ENCODE peak calls at places on chromosomes 13 and 19, in ten cellular contexts. One of them, this sample, is unnamed.

GRCh38 chr19:35713904-35714440 is 3.8 kb upstream of the KMT2B start:
- DNase-seq in substantia nigra: no peak
- DNase-seq in NCI-H2171 treated with DMSO at 0.1 percent for 48 hours: no peak
- DNase-seq in fibroblast of lung: no peak
- DNase-seq in Daoy: no peak
- DNase-seq in activated CD4-positive, alpha-beta T cell treated with anti-CD3 and anti-CD28 coated beads, Interleukin-2, amount 50 U/mL, for 4 hours: no peak
- DNase-seq in progenitor cell of endocrine pancreas: no peak
- DNase-seq in NCI-H345: no peak
- DNase-seq in effector CD4-positive, alpha-beta T cell: no peak
- DNase-seq in stimulated activated CD4-positive, alpha-beta T cell treated with anti-CD3 and anti-CD28 coated beads, TNF-alpha, amount 100 ng/mL, for 24 hours: no peak
- DNase-seq in this sample: no peak

GRCh38 chr19:35206855-35207254 is 21.7 kb downstream of the FAM187B start:
- DNase-seq in progenitor cell of endocrine pancreas: no peak
- DNase-seq in activated CD4-positive, alpha-beta T cell treated with anti-CD3 and anti-CD28 coated beads, Interleukin-2, amount 50 U/mL, for 4 hours: no peak
- DNase-seq in stimulated activated CD4-positive, alpha-beta T cell treated with anti-CD3 and anti-CD28 coated beads, TNF-alpha, amount 100 ng/mL, for 24 hours: no peak
- DNase-seq in Daoy: no peak
- DNase-seq in effector CD4-positive, alpha-beta T cell: no peak
- DNase-seq in fibroblast of lung: no peak
- DNase-seq in substantia nigra: no peak
- DNase-seq in NCI-H345: no peak
- DNase-seq in NCI-H2171 treated with DMSO at 0.1 percent for 48 hours: no peak
- DNase-seq in this sample: no peak

GRCh38 chr19:10699650-10700335 is 1.4 kb upstream of the QTRT1 start:
- DNase-seq in progenitor cell of endocrine pancreas: no peak
- DNase-seq in activated CD4-positive, alpha-beta T cell treated with anti-CD3 and anti-CD28 coated beads, Interleukin-2, amount 50 U/mL, for 4 hours: peak
- DNase-seq in NCI-H2171 treated with DMSO at 0.1 percent for 48 hours: peak
- DNase-seq in fibroblast of lung: peak
- DNase-seq in substantia nigra: no peak
- DNase-seq in Daoy: peak
- DNase-seq in effector CD4-positive, alpha-beta T cell: peak
- DNase-seq in stimulated activated CD4-positive, alpha-beta T cell treated with anti-CD3 and anti-CD28 coated beads, TNF-alpha, amount 100 ng/mL, for 24 hours: peak
- DNase-seq in NCI-H345: peak
- DNase-seq in this sample: peak

GRCh38 chr13:27489456-27489855 is 39.1 kb upstream of the MTIF3 start:
- DNase-seq in fibroblast of lung: no peak
- DNase-seq in Daoy: no peak
- DNase-seq in NCI-H345: no peak
- DNase-seq in progenitor cell of endocrine pancreas: no peak
- DNase-seq in effector CD4-positive, alpha-beta T cell: no peak
- DNase-seq in substantia nigra: no peak
- DNase-seq in activated CD4-positive, alpha-beta T cell treated with anti-CD3 and anti-CD28 coated beads, Interleukin-2, amount 50 U/mL, for 4 hours: no peak
- DNase-seq in stimulated activated CD4-positive, alpha-beta T cell treated with anti-CD3 and anti-CD28 coated beads, TNF-alpha, amount 100 ng/mL, for 24 hours: no peak
- DNase-seq in NCI-H2171 treated with DMSO at 0.1 percent for 48 hours: peak
- DNase-seq in this sample: no peak

GRCh38 chr13:29684441-29684840 is 89.0 kb upstream of the SLC7A1 start:
- DNase-seq in progenitor cell of endocrine pancreas: no peak
- DNase-seq in effector CD4-positive, alpha-beta T cell: no peak
- DNase-seq in NCI-H2171 treated with DMSO at 0.1 percent for 48 hours: no peak
- DNase-seq in substantia nigra: no peak
- DNase-seq in fibroblast of lung: peak
- DNase-seq in NCI-H345: no peak
- DNase-seq in activated CD4-positive, alpha-beta T cell treated with anti-CD3 and anti-CD28 coated beads, Interleukin-2, amount 50 U/mL, for 4 hours: no peak
- DNase-seq in stimulated activated CD4-positive, alpha-beta T cell treated with anti-CD3 and anti-CD28 coated beads, TNF-alpha, amount 100 ng/mL, for 24 hours: no peak
- DNase-seq in Daoy: peak
- DNase-seq in this sample: no peak

GRCh38 chr13:94860981-94861407 is 148.6 kb upstream of the SOX21 start:
- DNase-seq in Daoy: peak
- DNase-seq in NCI-H345: no peak
- DNase-seq in substantia nigra: no peak
- DNase-seq in stimulated activated CD4-positive, alpha-beta T cell treated with anti-CD3 and anti-CD28 coated beads, TNF-alpha, amount 100 ng/mL, for 24 hours: no peak
- DNase-seq in fibroblast of lung: peak
- DNase-seq in progenitor cell of endocrine pancreas: no peak
- DNase-seq in activated CD4-positive, alpha-beta T cell treated with anti-CD3 and anti-CD28 coated beads, Interleukin-2, amount 50 U/mL, for 4 hours: no peak
- DNase-seq in NCI-H2171 treated with DMSO at 0.1 percent for 48 hours: no peak
- DNase-seq in effector CD4-positive, alpha-beta T cell: no peak
- DNase-seq in this sample: peak

GRCh38 chr19:6057651-6058365 is 52.5 kb downstream of the RFX2 start:
- DNase-seq in Daoy: no peak
- DNase-seq in fibroblast of lung: no peak
- DNase-seq in substantia nigra: no peak
- DNase-seq in activated CD4-positive, alpha-beta T cell treated with anti-CD3 and anti-CD28 coated beads, Interleukin-2, amount 50 U/mL, for 4 hours: no peak
- DNase-seq in NCI-H345: no peak
- DNase-seq in progenitor cell of endocrine pancreas: no peak
- DNase-seq in effector CD4-positive, alpha-beta T cell: no peak
- DNase-seq in stimulated activated CD4-positive, alpha-beta T cell treated with anti-CD3 and anti-CD28 coated beads, TNF-alpha, amount 100 ng/mL, for 24 hours: no peak
- DNase-seq in NCI-H2171 treated with DMSO at 0.1 percent for 48 hours: no peak
- DNase-seq in this sample: no peak

GRCh38 chr13:90947976-90948375 is 399.5 kb upstream of the MIR17HG start:
- DNase-seq in stimulated activated CD4-positive, alpha-beta T cell treated with anti-CD3 and anti-CD28 coated beads, TNF-alpha, amount 100 ng/mL, for 24 hours: no peak
- DNase-seq in NCI-H345: no peak
- DNase-seq in activated CD4-positive, alpha-beta T cell treated with anti-CD3 and anti-CD28 coated beads, Interleukin-2, amount 50 U/mL, for 4 hours: no peak
- DNase-seq in fibroblast of lung: peak
- DNase-seq in NCI-H2171 treated with DMSO at 0.1 percent for 48 hours: no peak
- DNase-seq in effector CD4-positive, alpha-beta T cell: no peak
- DNase-seq in progenitor cell of endocrine pancreas: no peak
- DNase-seq in Daoy: no peak
- DNase-seq in substantia nigra: no peak
- DNase-seq in this sample: no peak

GRCh38 chr19:48329167-48329891 is 4.0 kb downstream of the EMP3 start:
- DNase-seq in stimulated activated CD4-positive, alpha-beta T cell treated with anti-CD3 and anti-CD28 coated beads, TNF-alpha, amount 100 ng/mL, for 24 hours: peak
- DNase-seq in effector CD4-positive, alpha-beta T cell: peak
- DNase-seq in substantia nigra: no peak
- DNase-seq in NCI-H2171 treated with DMSO at 0.1 percent for 48 hours: peak
- DNase-seq in Daoy: peak
- DNase-seq in progenitor cell of endocrine pancreas: no peak
- DNase-seq in fibroblast of lung: peak
- DNase-seq in activated CD4-positive, alpha-beta T cell treated with anti-CD3 and anti-CD28 coated beads, Interleukin-2, amount 50 U/mL, for 4 hours: peak
- DNase-seq in NCI-H345: no peak
- DNase-seq in this sample: no peak

GRCh38 chr19:19860756-19861390 is 4.8 kb upstream of the ZNF253 start:
- DNase-seq in progenitor cell of endocrine pancreas: peak
- DNase-seq in Daoy: peak
- DNase-seq in substantia nigra: no peak
- DNase-seq in activated CD4-positive, alpha-beta T cell treated with anti-CD3 and anti-CD28 coated beads, Interleukin-2, amount 50 U/mL, for 4 hours: peak
- DNase-seq in fibroblast of lung: peak
- DNase-seq in stimulated activated CD4-positive, alpha-beta T cell treated with anti-CD3 and anti-CD28 coated beads, TNF-alpha, amount 100 ng/mL, for 24 hours: peak
- DNase-seq in NCI-H2171 treated with DMSO at 0.1 percent for 48 hours: no peak
- DNase-seq in NCI-H345: no peak
- DNase-seq in effector CD4-positive, alpha-beta T cell: peak
- DNase-seq in this sample: peak

GRCh38 chr19:2477141-2477710 is 1.3 kb downstream of the GADD45B start:
- DNase-seq in progenitor cell of endocrine pancreas: no peak
- DNase-seq in substantia nigra: no peak
- DNase-seq in NCI-H2171 treated with DMSO at 0.1 percent for 48 hours: no peak
- DNase-seq in Daoy: peak
- DNase-seq in stimulated activated CD4-positive, alpha-beta T cell treated with anti-CD3 and anti-CD28 coated beads, TNF-alpha, amount 100 ng/mL, for 24 hours: no peak
- DNase-seq in NCI-H345: peak
- DNase-seq in activated CD4-positive, alpha-beta T cell treated with anti-CD3 and anti-CD28 coated beads, Interleukin-2, amount 50 U/mL, for 4 hours: peak
- DNase-seq in effector CD4-positive, alpha-beta T cell: peak
- DNase-seq in fibroblast of lung: peak
- DNase-seq in this sample: no peak

GRCh38 chr13:95267662-95268369 is 33.4 kb downstream of the ABCC4 start:
- DNase-seq in effector CD4-positive, alpha-beta T cell: no peak
- DNase-seq in fibroblast of lung: peak
- DNase-seq in stimulated activated CD4-positive, alpha-beta T cell treated with anti-CD3 and anti-CD28 coated beads, TNF-alpha, amount 100 ng/mL, for 24 hours: no peak
- DNase-seq in activated CD4-positive, alpha-beta T cell treated with anti-CD3 and anti-CD28 coated beads, Interleukin-2, amount 50 U/mL, for 4 hours: no peak
- DNase-seq in progenitor cell of endocrine pancreas: no peak
- DNase-seq in Daoy: peak
- DNase-seq in NCI-H2171 treated with DMSO at 0.1 percent for 48 hours: peak
- DNase-seq in substantia nigra: no peak
- DNase-seq in NCI-H345: peak
- DNase-seq in this sample: no peak

GRCh38 chr13:73708393-73708985 is 425.7 kb downstream of the KLF12 start:
- DNase-seq in NCI-H345: peak
- DNase-seq in effector CD4-positive, alpha-beta T cell: peak
- DNase-seq in substantia nigra: no peak
- DNase-seq in Daoy: peak
- DNase-seq in fibroblast of lung: peak
- DNase-seq in stimulated activated CD4-positive, alpha-beta T cell treated with anti-CD3 and anti-CD28 coated beads, TNF-alpha, amount 100 ng/mL, for 24 hours: peak
- DNase-seq in activated CD4-positive, alpha-beta T cell treated with anti-CD3 and anti-CD28 coated beads, Interleukin-2, amount 50 U/mL, for 4 hours: peak
- DNase-seq in NCI-H2171 treated with DMSO at 0.1 percent for 48 hours: peak
- DNase-seq in progenitor cell of endocrine pancreas: peak
- DNase-seq in this sample: peak